ENCODE peak calls at places on chromosomes 2 and 18, in nine cellular contexts. One of them, this sample, is unnamed.

GRCh38 chr2:215870088-215870490 is 143.3 kb downstream of the MREG start:
- DNase-seq in B cell: no peak
- DNase-seq in progenitor cell of endocrine pancreas: no peak
- DNase-seq in foreskin fibroblast: peak; percentile 67
- DNase-seq in HepG2: no peak
- DNase-seq in thyroid gland: no peak
- DNase-seq in body of pancreas: no peak
- DNase-seq in neural crest cell: no peak
- DNase-seq in tibial nerve: no peak
- DNase-seq in this sample: no peak

GRCh38 chr2:128903637-128904036 is 585.0 kb upstream of the HS6ST1 start:
- DNase-seq in B cell: no peak
- DNase-seq in HepG2: no peak
- DNase-seq in neural crest cell: no peak
- DNase-seq in foreskin fibroblast: no peak
- DNase-seq in tibial nerve: no peak
- DNase-seq in thyroid gland: no peak
- DNase-seq in body of pancreas: no peak
- DNase-seq in progenitor cell of endocrine pancreas: no peak
- DNase-seq in this sample: no peak

GRCh38 chr18:9684901-9685738 is 23.0 kb upstream of the RAB31 start:
- DNase-seq in HepG2: no peak
- DNase-seq in thyroid gland: no peak
- DNase-seq in B cell: no peak
- DNase-seq in tibial nerve: no peak
- DNase-seq in neural crest cell: no peak
- DNase-seq in progenitor cell of endocrine pancreas: no peak
- DNase-seq in body of pancreas: no peak
- DNase-seq in foreskin fibroblast: peak; percentile 47
- DNase-seq in this sample: peak; percentile 69

GRCh38 chr2:127320586-127321275 is 26.8 kb upstream of the ERCC3 start:
- DNase-seq in foreskin fibroblast: no peak
- DNase-seq in body of pancreas: no peak
- DNase-seq in neural crest cell: no peak
- DNase-seq in progenitor cell of endocrine pancreas: no peak
- DNase-seq in B cell: no peak
- DNase-seq in HepG2: no peak
- DNase-seq in tibial nerve: no peak
- DNase-seq in thyroid gland: no peak
- DNase-seq in this sample: no peak

GRCh38 chr18:10559566-10560456 is 34.0 kb downstream of the NAPG start:
- DNase-seq in foreskin fibroblast: peak; percentile 21
- DNase-seq in HepG2: no peak
- DNase-seq in tibial nerve: no peak
- DNase-seq in B cell: no peak
- DNase-seq in thyroid gland: peak; percentile 52
- DNase-seq in body of pancreas: no peak
- DNase-seq in neural crest cell: no peak
- DNase-seq in progenitor cell of endocrine pancreas: no peak
- DNase-seq in this sample: no peak

GRCh38 chr2:7555260-7555659 is 638.0 kb downstream of the RNF144A start:
- DNase-seq in thyroid gland: no peak
- DNase-seq in neural crest cell: no peak
- DNase-seq in foreskin fibroblast: no peak
- DNase-seq in body of pancreas: no peak
- DNase-seq in progenitor cell of endocrine pancreas: no peak
- DNase-seq in tibial nerve: no peak
- DNase-seq in HepG2: no peak
- DNase-seq in B cell: no peak
- DNase-seq in this sample: no peak

GRCh38 chr2:66412874-66413273 is 22.1 kb upstream of the MEIS1 start:
- DNase-seq in body of pancreas: no peak
- DNase-seq in neural crest cell: no peak
- DNase-seq in thyroid gland: no peak
- DNase-seq in tibial nerve: no peak
- DNase-seq in B cell: no peak
- DNase-seq in HepG2: no peak
- DNase-seq in foreskin fibroblast: no peak
- DNase-seq in progenitor cell of endocrine pancreas: no peak
- DNase-seq in this sample: no peak

GRCh38 chr2:234326694-234327093 is 170.2 kb downstream of the ARL4C start:
- DNase-seq in neural crest cell: no peak
- DNase-seq in body of pancreas: no peak
- DNase-seq in B cell: no peak
- DNase-seq in progenitor cell of endocrine pancreas: no peak
- DNase-seq in tibial nerve: no peak
- DNase-seq in foreskin fibroblast: no peak
- DNase-seq in HepG2: no peak
- DNase-seq in thyroid gland: no peak
- DNase-seq in this sample: no peak

GRCh38 chr18:7170292-7170691 is 52.7 kb upstream of the LAMA1 start:
- DNase-seq in foreskin fibroblast: no peak
- DNase-seq in HepG2: no peak
- DNase-seq in tibial nerve: no peak
- DNase-seq in body of pancreas: no peak
- DNase-seq in thyroid gland: peak; percentile 10
- DNase-seq in B cell: no peak
- DNase-seq in progenitor cell of endocrine pancreas: no peak
- DNase-seq in neural crest cell: no peak
- DNase-seq in this sample: no peak

GRCh38 chr18:7168408-7168807 is 50.8 kb upstream of the LAMA1 start:
- DNase-seq in thyroid gland: no peak
- DNase-seq in body of pancreas: no peak
- DNase-seq in HepG2: no peak
- DNase-seq in foreskin fibroblast: no peak
- DNase-seq in progenitor cell of endocrine pancreas: no peak
- DNase-seq in neural crest cell: no peak
- DNase-seq in B cell: no peak
- DNase-seq in tibial nerve: no peak
- DNase-seq in this sample: no peak

GRCh38 chr18:7169601-7170000 is 52.0 kb upstream of the LAMA1 start:
- DNase-seq in body of pancreas: no peak
- DNase-seq in thyroid gland: no peak
- DNase-seq in B cell: no peak
- DNase-seq in tibial nerve: no peak
- DNase-seq in foreskin fibroblast: no peak
- DNase-seq in HepG2: no peak
- DNase-seq in progenitor cell of endocrine pancreas: no peak
- DNase-seq in neural crest cell: no peak
- DNase-seq in this sample: no peak

GRCh38 chr18:7165846-7166393 is 48.3 kb upstream of the LAMA1 start:
- DNase-seq in foreskin fibroblast: no peak
- DNase-seq in progenitor cell of endocrine pancreas: no peak
- DNase-seq in body of pancreas: no peak
- DNase-seq in B cell: no peak
- DNase-seq in tibial nerve: no peak
- DNase-seq in thyroid gland: no peak
- DNase-seq in HepG2: no peak
- DNase-seq in neural crest cell: no peak
- DNase-seq in this sample: no peak

DNA sequence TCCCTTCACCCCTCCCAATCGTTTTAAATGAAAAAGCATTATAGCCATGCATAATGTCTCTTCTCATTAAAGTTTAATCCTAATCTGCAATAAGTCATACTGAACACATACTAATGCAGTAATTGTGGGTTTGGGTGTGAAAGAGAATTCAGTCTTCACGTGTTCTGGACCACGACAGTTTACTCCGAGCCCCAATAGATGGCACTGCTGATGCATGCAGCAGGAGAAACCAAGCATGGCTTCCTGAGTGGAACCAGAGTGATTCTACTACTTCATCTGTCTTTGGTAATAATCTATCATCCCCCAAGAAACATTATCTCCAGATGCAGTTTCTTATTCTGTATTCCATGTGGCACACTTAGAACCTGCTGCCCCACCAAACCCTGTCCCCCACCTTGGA is 47.0 kb upstream of the LAMA1 start:
- DNase-seq in thyroid gland: peak; percentile 51
- DNase-seq in B cell: no peak
- DNase-seq in neural crest cell: no peak
- DNase-seq in foreskin fibroblast: peak; percentile 27
- DNase-seq in progenitor cell of endocrine pancreas: no peak
- DNase-seq in body of pancreas: no peak
- DNase-seq in tibial nerve: no peak
- DNase-seq in HepG2: no peak
- DNase-seq in this sample: no peak
- TF ChIP-seq CTCF in thyroid gland: peak; percentile 49
- TF ChIP-seq CTCF in B cell: no peak
- TF ChIP-seq CTCF in neural crest cell: peak; percentile 33
- TF ChIP-seq CTCF in foreskin fibroblast: peak; percentile 56
- TF ChIP-seq CTCF in progenitor cell of endocrine pancreas: peak; percentile 38
- TF ChIP-seq CTCF in body of pancreas: no peak
- TF ChIP-seq CTCF in tibial nerve: no peak
- TF ChIP-seq CTCF in HepG2: peak; percentile 45
- TF ChIP-seq CTCF in this sample: peak; percentile 52

DNA sequence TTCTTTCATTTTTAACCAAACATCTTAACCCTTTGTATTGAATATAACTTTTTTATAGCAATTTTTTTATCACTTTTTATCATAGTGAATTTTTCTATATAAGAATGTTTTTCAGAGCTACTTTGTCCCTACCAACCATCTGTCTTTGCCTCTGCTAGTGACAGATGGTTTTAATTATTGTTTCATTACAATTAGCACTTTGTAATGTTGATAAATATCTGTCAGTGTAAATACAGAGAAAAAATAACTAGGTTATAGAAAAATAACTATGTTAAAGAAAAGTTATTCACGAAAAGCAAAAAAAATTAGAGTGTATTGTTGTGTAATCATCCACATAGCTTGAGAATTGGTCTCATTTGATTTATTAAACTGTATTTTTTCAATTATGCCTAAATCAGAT is 91.0 kb upstream of the CDH19 start:
- DNase-seq in neural crest cell: no peak
- DNase-seq in thyroid gland: no peak
- DNase-seq in body of pancreas: no peak
- DNase-seq in progenitor cell of endocrine pancreas: no peak
- DNase-seq in B cell: no peak
- DNase-seq in HepG2: no peak
- DNase-seq in tibial nerve: no peak
- DNase-seq in foreskin fibroblast: no peak
- DNase-seq in this sample: no peak
- TF ChIP-seq CTCF in neural crest cell: no peak
- TF ChIP-seq CTCF in thyroid gland: no peak
- TF ChIP-seq CTCF in body of pancreas: no peak
- TF ChIP-seq CTCF in progenitor cell of endocrine pancreas: no peak
- TF ChIP-seq CTCF in B cell: no peak
- TF ChIP-seq CTCF in HepG2: no peak
- TF ChIP-seq CTCF in tibial nerve: no peak
- TF ChIP-seq CTCF in foreskin fibroblast: no peak
- TF ChIP-seq CTCF in this sample: no peak

DNA sequence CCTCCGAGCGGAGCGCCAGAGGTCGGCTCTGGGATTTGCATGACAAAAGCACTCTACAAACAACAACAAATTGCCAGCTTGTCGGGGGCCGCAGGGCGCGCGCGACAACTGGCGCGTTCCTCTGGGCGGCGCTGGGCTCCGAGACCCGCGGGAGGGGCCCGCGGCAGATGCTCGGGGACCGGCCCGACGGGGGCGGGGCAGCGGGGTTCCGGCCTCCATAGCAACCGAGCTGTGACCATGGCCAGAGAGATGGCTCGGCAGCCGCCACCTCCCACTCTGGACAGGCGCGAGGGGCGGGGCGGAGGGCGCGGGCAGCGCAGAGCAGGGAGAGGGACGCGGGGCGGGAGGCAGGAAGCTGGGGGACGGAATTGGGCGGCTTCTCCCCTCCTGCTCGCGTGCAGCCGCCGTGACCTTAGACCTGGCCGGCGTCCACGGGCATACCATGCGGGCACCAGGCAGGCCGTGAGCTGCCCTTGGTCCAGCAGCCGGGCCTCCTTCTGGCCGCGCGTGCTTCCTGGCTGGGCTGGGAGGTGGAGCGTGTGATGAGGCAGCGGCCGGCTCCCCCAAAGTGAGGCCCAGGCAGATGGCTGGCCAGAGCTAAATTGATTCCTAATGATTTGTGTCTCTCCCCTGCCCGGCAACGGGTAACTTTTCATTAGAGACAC is 171.5 kb downstream of the CELF4 start:
- DNase-seq in progenitor cell of endocrine pancreas: peak; percentile 62
- DNase-seq in B cell: no peak
- DNase-seq in foreskin fibroblast: peak; percentile 98
- DNase-seq in thyroid gland: peak; percentile 91
- DNase-seq in neural crest cell: peak; percentile 82
- DNase-seq in tibial nerve: peak; percentile 25
- DNase-seq in body of pancreas: peak; percentile 58
- DNase-seq in HepG2: no peak
- DNase-seq in this sample: peak; percentile 83
- TF ChIP-seq CTCF in progenitor cell of endocrine pancreas: peak; percentile 27
- TF ChIP-seq CTCF in B cell: no peak
- TF ChIP-seq CTCF in foreskin fibroblast: no peak
- TF ChIP-seq CTCF in thyroid gland: no peak
- TF ChIP-seq CTCF in neural crest cell: no peak
- TF ChIP-seq CTCF in tibial nerve: no peak
- TF ChIP-seq CTCF in body of pancreas: no peak
- TF ChIP-seq CTCF in HepG2: no peak
- TF ChIP-seq CTCF in this sample: no peak

GRCh38 chr2:27086722-27087446 is at the start of gene KHK:
- DNase-seq in neural crest cell: peak; percentile 25
- DNase-seq in thyroid gland: peak; percentile 36
- DNase-seq in tibial nerve: no peak
- DNase-seq in body of pancreas: peak; percentile 68
- DNase-seq in progenitor cell of endocrine pancreas: no peak
- DNase-seq in foreskin fibroblast: no peak
- DNase-seq in B cell: no peak
- DNase-seq in HepG2: peak; percentile 58
- DNase-seq in this sample: peak; percentile 52

GRCh38 chr2:27085062-27085669 is 1.4 kb upstream of the KHK start:
- DNase-seq in progenitor cell of endocrine pancreas: no peak
- DNase-seq in foreskin fibroblast: no peak
- DNase-seq in neural crest cell: no peak
- DNase-seq in body of pancreas: no peak
- DNase-seq in tibial nerve: no peak
- DNase-seq in B cell: no peak
- DNase-seq in HepG2: no peak
- DNase-seq in thyroid gland: no peak
- DNase-seq in this sample: no peak

GRCh38 chr2:27086090-27086721 is 366 bp upstream of the KHK start:
- DNase-seq in B cell: peak; percentile 96
- DNase-seq in foreskin fibroblast: peak; percentile 87
- DNase-seq in thyroid gland: peak; percentile 95
- DNase-seq in progenitor cell of endocrine pancreas: peak; percentile 97
- DNase-seq in HepG2: peak; percentile 87
- DNase-seq in neural crest cell: peak; percentile 100
- DNase-seq in tibial nerve: peak; percentile 91
- DNase-seq in body of pancreas: peak; percentile 96
- DNase-seq in this sample: peak; percentile 96

GRCh38 chr2:27084297-27085061 is 2.1 kb upstream of the KHK start:
- DNase-seq in HepG2: no peak
- DNase-seq in body of pancreas: no peak
- DNase-seq in B cell: no peak
- DNase-seq in progenitor cell of endocrine pancreas: no peak
- DNase-seq in foreskin fibroblast: no peak
- DNase-seq in neural crest cell: no peak
- DNase-seq in tibial nerve: no peak
- DNase-seq in thyroid gland: no peak
- DNase-seq in this sample: no peak

GRCh38 chr2:27085670-27086089 is 892 bp upstream of the KHK start:
- DNase-seq in foreskin fibroblast: peak; percentile 80
- DNase-seq in body of pancreas: peak; percentile 80
- DNase-seq in B cell: no peak
- DNase-seq in thyroid gland: peak; percentile 73
- DNase-seq in neural crest cell: peak; percentile 43
- DNase-seq in tibial nerve: peak; percentile 63
- DNase-seq in HepG2: no peak
- DNase-seq in progenitor cell of endocrine pancreas: no peak
- DNase-seq in this sample: peak; percentile 77
- TF ChIP-seq CTCF in foreskin fibroblast: peak; percentile 54
- TF ChIP-seq CTCF in body of pancreas: peak; percentile 5
- TF ChIP-seq CTCF in B cell: no peak
- TF ChIP-seq CTCF in thyroid gland: no peak
- TF ChIP-seq CTCF in neural crest cell: no peak
- TF ChIP-seq CTCF in tibial nerve: peak; percentile 40
- TF ChIP-seq CTCF in HepG2: peak; percentile 86
- TF ChIP-seq CTCF in progenitor cell of endocrine pancreas: no peak
- TF ChIP-seq CTCF in this sample: peak; percentile 74